ENCODE peak calls at places on chromosomes 11 and 22, in six cellular contexts. H is aorta, S is tibial artery, L is heart left ventricle, M is kidney, J is stomach. D is an unnamed sample.

GRCh38 chr22:24969588-24970301 is 17.2 kb downstream of the KIAA1671 start:
- DNase-seq in L (peak; percentile 82), S (peak; percentile 77), M (no peak), H (no peak), J (no peak), D (peak; percentile 64)

GRCh38 chr22:49026476-49027121 is 801.1 kb downstream of the BRD1 start:
- DNase-seq in S (no peak), H (peak; percentile 60), J (no peak), L (no peak), M (peak; percentile 66), D (no peak)

GRCh38 chr11:44325698-44326097 is 15.8 kb upstream of the ALX4 start:
- DNase-seq in H (no peak), M (peak; percentile 21), J (no peak), S (no peak), L (no peak), D (no peak)

GRCh38 chr11:75635009-75635909 is 33.6 kb downstream of the MAP6 start:
- DNase-seq in H (no peak), M (peak; percentile 74), S (no peak), L (peak; percentile 27), J (no peak), D (peak; percentile 23)

GRCh38 chr22:37267661-37268413 is 14.5 kb upstream of the CYTH4 start:
- DNase-seq in L (no peak), S (no peak), J (no peak), H (peak; percentile 35), M (no peak), D (no peak)

GRCh38 chr11:8870461-8871282 is 40.3 kb upstream of the AKIP1 start:
- DNase-seq in L (peak; percentile 69), J (peak; percentile 75), S (peak; percentile 34), M (peak; percentile 87), H (peak; percentile 79), D (peak; percentile 57)

GRCh38 chr11:104792861-104793260 is 105.4 kb downstream of the CASP12 start:
- DNase-seq in M (no peak), H (no peak), S (no peak), J (no peak), L (no peak), D (no peak)

GRCh38 chr11:111765984-111766833 is at the start of gene PPP2R1B:
- DNase-seq in H (peak; percentile 89), M (peak; percentile 91), S (peak; percentile 69), J (peak; percentile 77), L (peak; percentile 81), D (peak; percentile 76)

GRCh38 chr11:35515224-35515623 is 10.2 kb downstream of the PAMR1 start:
- DNase-seq in J (no peak), H (no peak), L (no peak), M (no peak), S (no peak), D (no peak)

GRCh38 chr11:93604276-93604675 is 57.2 kb upstream of the CEP295 start:
- DNase-seq in S (no peak), M (no peak), J (no peak), L (no peak), H (no peak), D (no peak)

DNA sequence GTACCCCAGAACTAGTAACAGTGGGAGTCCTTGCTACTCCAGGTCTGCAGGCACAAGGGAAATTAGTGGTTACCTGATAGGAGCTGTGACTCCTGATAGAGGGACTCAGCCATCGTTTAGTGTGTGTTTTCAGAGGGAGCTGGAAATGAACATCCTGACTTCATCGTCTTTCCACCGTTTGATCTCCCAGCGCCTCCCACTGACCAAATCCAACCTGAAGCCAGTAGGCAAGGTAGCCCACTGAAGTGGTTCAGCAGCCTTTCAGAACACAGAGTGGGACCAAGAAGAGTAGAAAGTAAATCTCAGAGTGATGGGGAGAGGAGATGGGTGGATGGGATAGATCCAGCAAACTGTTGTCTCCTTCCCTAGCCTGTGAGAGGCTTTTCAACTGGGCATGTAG is 385.9 kb downstream of the INSC start:
- DNase-seq in M (no peak), H (no peak), J (no peak), S (no peak), L (no peak), D (no peak)
- H3K4me3 ChIP-seq in M (no peak overlapping the region), H (no peak overlapping the region), J (no peak overlapping the region), S (no peak overlapping the region), L (no peak overlapping the region), D (no peak overlapping the region)

GRCh38 chr11:113213549-113213948 is 100.8 kb upstream of the TTC12 start:
- DNase-seq in L (no peak), M (no peak), S (no peak), H (no peak), J (peak; percentile 52), D (no peak)
- H3K4me3 ChIP-seq in L (no peak overlapping the region), M (no peak overlapping the region), S (no peak overlapping the region), H (no peak overlapping the region), J (no peak overlapping the region), D (no peak overlapping the region)

GRCh38 chr11:59756496-59756840 is 1.3 kb downstream of the STX3 start:
- DNase-seq in J (no peak), M (no peak), S (no peak), H (no peak), L (no peak), D (no peak)
- H3K4me3 ChIP-seq in J (peak overlapping the region; percentile 89), M (peak overlapping the region; percentile 66), S (peak overlapping the region; percentile 90), H (no peak overlapping the region), L (no peak overlapping the region), D (peak overlapping the region; percentile 97)

DNA sequence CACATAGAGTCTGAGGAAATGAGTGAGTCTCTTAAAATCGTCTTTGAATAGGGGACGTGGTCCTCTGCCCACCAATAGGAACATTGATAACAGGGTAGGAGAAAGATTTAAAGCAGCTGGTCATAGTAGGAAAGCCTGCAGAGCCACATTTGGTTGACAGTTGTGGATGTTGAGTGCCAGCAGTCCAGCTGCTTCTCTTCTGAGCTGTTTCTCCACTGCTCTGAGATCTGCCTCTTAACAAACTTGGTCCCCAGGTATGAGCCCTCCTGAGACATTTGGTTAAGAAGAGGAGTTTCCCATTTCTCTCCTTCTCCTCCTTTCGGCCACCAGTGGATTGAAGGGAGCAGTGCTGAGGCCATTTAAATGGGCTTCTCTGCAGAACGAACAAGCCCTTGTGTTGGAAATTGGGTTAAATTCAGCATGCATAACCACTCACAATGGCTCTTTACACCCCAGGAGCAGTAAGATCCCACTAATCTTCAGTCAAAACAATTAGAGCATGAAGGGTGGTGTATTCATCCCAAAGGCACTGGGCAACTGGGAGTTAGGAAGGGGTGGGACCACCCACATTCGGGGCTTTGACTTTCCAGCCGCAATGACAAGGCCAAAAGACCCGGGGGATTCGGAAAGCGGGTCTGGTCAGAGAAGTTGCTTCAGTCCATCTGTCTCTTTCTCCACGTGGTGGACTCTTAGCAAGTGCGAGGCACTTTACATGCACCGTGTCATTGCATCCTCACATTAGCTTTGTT is 32.3 kb downstream of the MIAT start:
- DNase-seq in S (no peak), J (no peak), L (no peak), H (no peak), M (no peak), D (no peak)
- H3K4me3 ChIP-seq in S (no peak overlapping the region), J (no peak overlapping the region), L (no peak overlapping the region), H (no peak overlapping the region), M (no peak overlapping the region), D (no peak overlapping the region)

GRCh38 chr11:66012371-66012945 is 650 bp downstream of the CST6 start:
- DNase-seq in M (peak; percentile 64), J (no peak), S (no peak), L (no peak), H (no peak), D (no peak)
- H3K4me3 ChIP-seq in M (no peak overlapping the region), J (no peak overlapping the region), S (no peak overlapping the region), L (no peak overlapping the region), H (no peak overlapping the region), D (peak overlapping the region; percentile 46)

DNA sequence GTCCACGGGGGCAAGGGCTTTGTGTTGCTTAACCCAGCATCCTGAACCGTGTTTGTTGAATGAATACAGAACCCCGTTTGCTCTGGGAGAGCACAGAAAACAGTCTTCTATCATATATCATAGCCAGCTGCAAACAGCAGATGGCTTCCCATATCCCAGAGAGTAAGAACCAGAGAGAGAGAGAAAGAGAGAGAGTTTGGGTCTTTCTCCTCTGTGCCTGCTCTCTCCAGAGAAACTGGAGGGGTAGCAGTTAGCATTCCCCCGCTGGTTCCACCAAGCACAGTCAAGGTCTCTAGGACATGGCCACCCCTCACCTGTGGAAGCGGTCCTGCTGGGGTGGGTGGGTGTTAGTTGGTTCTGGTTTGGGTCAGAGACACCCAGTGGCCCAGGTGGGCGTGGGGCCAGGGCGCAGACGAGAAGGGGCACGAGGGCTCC is 487 bp upstream of the TIMP3 start:
- DNase-seq in J (no peak), S (no peak), M (no peak), H (no peak), L (no peak), D (no peak)
- H3K4me3 ChIP-seq in J (peak overlapping the region; percentile 69), S (peak overlapping the region; percentile 92), M (no peak overlapping the region), H (no peak overlapping the region), L (peak overlapping the region; percentile 99), D (peak overlapping the region; percentile 100)

GRCh38 chr11:67367014-67367835 is 6.2 kb downstream of the CLCF1 start:
- DNase-seq in M (no peak), H (no peak), S (no peak), L (no peak), J (no peak), D (no peak)

GRCh38 chr11:67367836-67368227 is 5.6 kb downstream of the CLCF1 start:
- DNase-seq in L (no peak), J (no peak), M (no peak), H (no peak), S (no peak), D (no peak)

GRCh38 chr11:67369275-67369674 is 4.1 kb downstream of the CLCF1 start:
- DNase-seq in M (no peak), S (no peak), L (no peak), J (no peak), H (no peak), D (no peak)

GRCh38 chr11:67369801-67370284 is 3.6 kb downstream of the CLCF1 start:
- DNase-seq in M (no peak), S (no peak), J (no peak), H (no peak), L (no peak), D (no peak)

DNA sequence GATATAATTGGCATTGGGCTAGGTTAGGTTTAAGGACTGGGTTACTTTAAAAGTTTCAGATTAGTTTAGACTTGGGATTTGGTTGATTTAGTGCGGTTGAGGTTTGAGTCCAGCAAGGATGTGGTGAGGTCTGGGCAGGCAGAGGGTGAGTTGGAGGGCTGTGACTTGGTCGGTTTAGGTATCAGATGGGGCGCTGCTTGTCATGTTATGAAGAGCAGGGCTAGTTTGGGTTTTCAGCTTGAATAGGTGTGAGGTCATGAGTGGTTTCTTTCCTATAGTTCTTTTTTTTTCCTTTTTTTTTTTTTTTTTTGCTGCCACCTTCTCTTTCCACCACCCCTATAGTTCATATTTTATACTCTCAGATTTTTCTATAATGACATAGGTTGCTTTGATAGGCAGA is 4.8 kb downstream of the CLCF1 start:
- DNase-seq in J (no peak), H (no peak), M (no peak), L (no peak), S (no peak), D (no peak)
- H3K4me3 ChIP-seq in J (no peak overlapping the region), H (no peak overlapping the region), M (no peak overlapping the region), L (no peak overlapping the region), S (no peak overlapping the region), D (no peak overlapping the region)

D was measured in left ventricle myocardium inferior.